ENCODE peak calls at places on chromosomes 5 and 9, in five cellular contexts. O is mesendoderm, M is mammary epithelial cell, B is adrenal gland, W is heart right ventricle. R is an unnamed sample.
A peak's percentile ranks its signal among the peaks of the same experiment; 100 is the strongest.

GRCh38 chr9:108972626-108973209 is 38.5 kb downstream of the ABITRAM start:
- DNase-seq in O (no peak), M (no peak), B (no peak), W (no peak), R (no peak)

GRCh38 chr9:130833324-130833990 is 1.6 kb upstream of the ABL1 start:
- DNase-seq in O (no peak), M (no peak), B (no peak), W (no peak), R (no peak)

GRCh38 chr5:149414405-149415244 is 35.5 kb upstream of the IL17B start:
- DNase-seq in B (no peak), W (peak; percentile 67), M (no peak), O (peak; percentile 48), R (peak; percentile 86)

GRCh38 chr9:126435105-126435504 is 108.5 kb downstream of the MVB12B start:
- DNase-seq in O (no peak), M (no peak), B (no peak), W (no peak), R (no peak)

GRCh38 chr5:151196556-151197290 is 27.2 kb downstream of the CCDC69 start:
- DNase-seq in M (no peak), O (no peak), W (no peak), B (peak; percentile 62), R (no peak)

GRCh38 chr9:107489144-107489673 is 360 bp downstream of the KLF4 start:
- DNase-seq in B (no peak), W (no peak), M (no peak), O (peak; percentile 14), R (no peak)

GRCh38 chr5:33300209-33300742 is 140.5 kb upstream of the TARS1 start:
- DNase-seq in O (no peak), B (no peak), M (peak; percentile 56), W (no peak), R (no peak)

GRCh38 chr5:55633574-55634203 is 78.4 kb downstream of the SLC38A9 start:
- DNase-seq in O (no peak), W (peak; percentile 36), B (peak; percentile 75), M (peak; percentile 43), R (no peak)

GRCh38 chr9:90019596-90019995 is 414.8 kb downstream of the GADD45G start:
- DNase-seq in W (no peak), B (no peak), O (no peak), M (no peak), R (no peak)

GRCh38 chr5:149636861-149637246 is 55.6 kb downstream of the ARHGEF37 start:
- DNase-seq in B (peak; percentile 82), M (peak; percentile 56), O (peak; percentile 80), W (peak; percentile 87), R (peak; percentile 58)

GRCh38 chr5:144812770-144813169 is 642.1 kb downstream of the KCTD16 start:
- DNase-seq in O (no peak), M (peak; percentile 83), B (no peak), W (no peak), R (no peak)

GRCh38 chr5:112143684-112144083 is 275.4 kb downstream of the EPB41L4A start:
- DNase-seq in M (no peak), B (no peak), O (no peak), W (no peak), R (no peak)

GRCh38 chr9:28620661-28621060 is 1047.4 kb upstream of the C9orf72 start:
- DNase-seq in B (no peak), M (peak; percentile 41), W (no peak), O (no peak), R (no peak)

GRCh38 chr5:139745121-139745799 is 50.3 kb upstream of the PSD2 start:
- DNase-seq in B (peak; percentile 75), O (peak; percentile 79), M (peak; percentile 48), W (peak; percentile 60), R (peak; percentile 84)

GRCh38 chr9:115170674-115171073 is 52.7 kb upstream of the TNC start:
- DNase-seq in O (peak; percentile 84), W (no peak), M (peak; percentile 85), B (no peak), R (no peak)

GRCh38 chr9:88818495-88819201 is 172.6 kb upstream of the S1PR3 start:
- DNase-seq in W (no peak), O (peak; percentile 88), B (no peak), M (peak; percentile 51), R (no peak)

GRCh38 chr5:65100846-65101678 is 332.3 kb downstream of the CWC27 start:
- DNase-seq in W (peak; percentile 45), O (peak; percentile 88), B (peak; percentile 62), M (peak; percentile 38), R (peak; percentile 41)

GRCh38 chr5:141596867-141597266 is 21.9 kb downstream of the DIAPH1 start:
- DNase-seq in O (no peak), W (no peak), M (no peak), B (no peak), R (no peak)

GRCh38 chr5:141603912-141604311 is 14.9 kb downstream of the DIAPH1 start:
- DNase-seq in W (no peak), B (no peak), O (peak; percentile 16), M (no peak), R (no peak)

GRCh38 chr5:141597814-141598213 is 21.0 kb downstream of the DIAPH1 start:
- DNase-seq in W (no peak), O (no peak), M (no peak), B (no peak), R (no peak)

GRCh38 chr5:141597394-141597793 is 21.4 kb downstream of the DIAPH1 start:
- DNase-seq in B (no peak), O (no peak), M (peak; percentile 39), W (no peak), R (no peak)

DNA sequence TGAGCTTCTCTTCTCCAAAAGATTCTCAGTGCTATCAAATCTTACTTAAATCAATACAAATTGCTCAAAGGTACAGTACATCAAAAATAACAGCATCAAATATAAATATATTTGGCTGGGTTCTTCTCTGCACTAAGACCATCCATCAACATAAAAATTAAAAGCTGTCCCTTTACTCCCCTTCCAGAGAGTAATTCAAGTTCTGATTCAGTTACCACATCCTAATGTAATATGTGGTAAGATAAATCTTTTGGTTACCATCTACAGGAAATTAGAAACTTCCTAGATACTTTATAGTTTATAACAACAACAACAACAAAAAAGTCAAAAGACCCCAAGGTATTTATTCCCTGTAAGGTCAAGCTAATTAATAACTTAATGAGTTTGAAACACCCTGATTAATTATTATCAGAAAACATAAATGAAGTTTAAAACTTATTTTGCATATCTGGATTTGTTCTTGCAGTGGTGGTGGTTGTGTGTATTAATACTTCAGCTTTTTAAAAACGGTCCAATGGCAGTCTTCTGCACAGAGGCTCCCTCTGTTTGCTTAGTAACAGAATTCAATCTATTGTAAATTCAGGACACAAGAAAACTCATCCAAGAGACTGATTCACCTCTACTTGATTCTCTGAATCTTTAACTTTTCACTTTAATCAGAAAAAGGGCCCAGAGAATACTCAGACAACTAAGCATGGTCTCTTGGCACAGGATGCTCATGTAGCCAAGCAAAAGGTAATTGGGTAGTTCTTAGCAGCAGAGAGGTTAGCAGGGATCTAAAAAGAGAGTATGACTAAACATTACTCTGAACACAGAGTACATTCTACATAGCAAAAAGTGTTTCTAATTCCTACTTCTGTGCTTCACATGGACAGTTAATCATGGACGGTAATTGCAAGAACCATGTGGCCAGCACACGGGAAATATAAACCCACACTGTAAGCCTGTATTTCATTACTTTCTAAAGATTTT is 20.1 kb downstream of the DIAPH1 start:
- DNase-seq in W (no peak), O (no peak), M (peak; percentile 6), B (no peak), R (no peak)
- H3K4me1 ChIP-seq in W (peaks cover 8% of the 10 kb centered on the region), O (no peaks in the 10 kb centered on the region), M (peaks cover 23% of the 10 kb centered on the region), B (peaks cover 12% of the 10 kb centered on the region), R (no peaks in the 10 kb centered on the region)

DNA sequence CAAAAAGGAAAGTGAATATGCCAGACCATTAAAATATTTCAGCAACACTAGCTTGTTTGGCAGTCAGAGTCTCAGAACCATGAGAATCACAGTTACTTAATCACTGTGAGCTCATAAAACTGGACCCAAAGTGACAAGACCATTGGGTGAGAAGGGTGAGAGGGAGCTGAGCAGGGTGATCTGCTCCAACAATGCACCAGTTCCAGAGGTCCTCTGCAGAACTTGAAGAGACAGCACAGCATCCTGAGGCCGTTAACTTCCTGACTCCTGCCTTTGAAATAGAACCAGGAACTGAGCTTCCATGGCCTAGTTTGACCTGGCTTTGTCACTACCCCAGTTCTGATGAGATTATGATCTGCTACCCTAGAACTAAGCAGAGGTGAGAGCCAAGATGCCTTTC is 57.4 kb downstream of the NFIB start:
- DNase-seq in O (peak; percentile 32), M (no peak), B (no peak), W (no peak), R (no peak)
- H3K4me1 ChIP-seq in O (peaks cover 6% of the 10 kb centered on the region), M (peaks cover 40% of the 10 kb centered on the region), B (peaks cover 42% of the 10 kb centered on the region), W (peaks cover 59% of the 10 kb centered on the region), R (peaks cover 16% of the 10 kb centered on the region)

GRCh38 chr9:137457406-137458193 is 1.5 kb downstream of the NSMF start:
- DNase-seq in M (no peak), O (no peak), B (peak; percentile 8), W (no peak), R (peak; percentile 73)
- H3K4me1 ChIP-seq in M (peaks cover 15% of the 10 kb centered on the region), O (peaks cover 4% of the 10 kb centered on the region), B (peaks cover 27% of the 10 kb centered on the region), W (peaks cover 30% of the 10 kb centered on the region), R (peaks cover 62% of the 10 kb centered on the region)

GRCh38 chr9:113625456-113625855 is 161.9 kb downstream of the RGS3 start:
- DNase-seq in B (no peak), O (no peak), W (no peak), M (no peak), R (peak; percentile 14)
- H3K4me1 ChIP-seq in B (peaks cover 11% of the 10 kb centered on the region), O (peaks cover 12% of the 10 kb centered on the region), W (peaks cover 41% of the 10 kb centered on the region), M (peaks cover 30% of the 10 kb centered on the region), R (peaks cover 42% of the 10 kb centered on the region)